ENCODE peak calls at places on chromosomes 1 and 21, in seven cellular contexts. K is IMR-90, P is trophoblast cell, U is neuronal stem cell, F is H1, N is mesenchymal stem cell, A is H9. T is an unnamed sample.
A peak's percentile ranks its signal among the peaks of the same experiment; 100 is the strongest.

GRCh38 chr1:94143809-94144176 is 22.8 kb upstream of the ABCA4 start:
- DNase-seq in K (no peak), P (no peak), U (no peak), F (no peak), N (no peak), A (no peak), T (no peak)

GRCh38 chr1:13950637-13951036 is 250.6 kb downstream of the PRDM2 start:
- DNase-seq in K (no peak), P (peak; percentile 11), U (no peak), F (peak; percentile 34), N (no peak), A (peak; percentile 74), T (peak; percentile 51)

GRCh38 chr1:45924736-45925135 is 121.3 kb downstream of the MAST2 start:
- DNase-seq in K (peak; percentile 50), P (peak; percentile 94), U (no peak), F (no peak), N (peak; percentile 45), A (no peak), T (peak; percentile 62)

GRCh38 chr1:43305926-43306687 is 5.3 kb downstream of the TIE1 start:
- DNase-seq in K (no peak), P (no peak), U (no peak), F (no peak), N (no peak), A (no peak), T (peak; percentile 37)

GRCh38 chr1:206834711-206835110 is 30.7 kb upstream of the IL20 start:
- DNase-seq in K (no peak), P (peak; percentile 41), U (no peak), F (no peak), N (no peak), A (no peak), T (peak; percentile 40)

GRCh38 chr1:14500041-14500440 is 98.4 kb upstream of the KAZN start:
- DNase-seq in K (no peak), P (no peak), U (no peak), F (no peak), N (no peak), A (no peak), T (no peak)

GRCh38 chr1:54850737-54851136 is 36.3 kb downstream of the DHCR24 start:
- DNase-seq in K (peak; percentile 99), P (peak; percentile 27), U (no peak), F (no peak), N (peak; percentile 94), A (no peak), T (no peak)

GRCh38 chr1:89844236-89844807 is 23.5 kb downstream of the LRRC8D start:
- DNase-seq in K (peak; percentile 55), P (no peak), U (no peak), F (no peak), N (peak; percentile 60), A (no peak), T (no peak)

GRCh38 chr21:17758703-17759102 is 60.5 kb downstream of the C21orf91 start:
- DNase-seq in K (no peak), P (peak; percentile 14), U (no peak), F (no peak), N (peak; percentile 76), A (no peak), T (no peak)

GRCh38 chr1:170765712-170766330 is 101.9 kb downstream of the PRRX1 start:
- DNase-seq in K (peak; percentile 64), P (peak; percentile 3), U (no peak), F (no peak), N (peak; percentile 23), A (no peak), T (peak; percentile 11)

GRCh38 chr1:51168266-51168845 is 66.3 kb downstream of the C1orf185 start:
- DNase-seq in K (peak; percentile 7), P (no peak), U (no peak), F (no peak), N (peak; percentile 15), A (no peak), T (no peak)

GRCh38 chr1:16367968-16368910 is 1.2 kb downstream of the SZRD1 start:
- DNase-seq in K (peak; percentile 60), P (peak; percentile 40), U (no peak), F (no peak), N (peak; percentile 58), A (no peak), T (peak; percentile 89)

GRCh38 chr1:206723500-206724472 is 39.1 kb downstream of the MAPKAPK2 start:
- DNase-seq in K (peak; percentile 86), P (peak; percentile 42), U (no peak), F (no peak), N (no peak), A (no peak), T (peak; percentile 81)

GRCh38 chr1:41330588-41331545 is 30.4 kb upstream of the FOXO6 start:
- DNase-seq in K (no peak), P (no peak), U (no peak), F (peak; percentile 43), N (peak; percentile 14), A (peak; percentile 89), T (peak; percentile 89)

DNA sequence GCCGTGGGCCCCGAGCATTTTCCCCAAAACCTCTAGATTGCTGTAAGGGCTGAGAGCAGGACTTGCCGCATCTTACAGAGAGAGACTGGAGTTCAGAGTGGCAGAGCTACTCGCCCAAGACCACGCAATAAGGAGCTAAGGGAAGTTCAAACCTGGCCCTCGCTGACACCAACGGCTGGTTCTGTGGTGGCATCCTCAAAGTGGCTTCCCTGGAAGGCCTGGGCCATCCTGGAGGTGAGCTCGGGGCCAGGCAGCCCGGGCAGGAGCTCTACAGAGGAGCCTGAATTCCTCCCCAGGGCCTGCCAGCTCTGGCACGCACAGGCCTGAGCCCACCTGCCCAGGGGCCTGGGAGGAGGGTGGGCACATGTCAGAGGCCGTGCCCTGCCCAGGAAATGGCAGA is 68.7 kb downstream of the MEGF6 start:
- DNase-seq in K (no peak), P (no peak), U (no peak), F (no peak), N (no peak), A (no peak), T (no peak)
- H3K9ac ChIP-seq in K (peak overlapping the region; percentile 53), P (no peak overlapping the region), U (peak overlapping the region; percentile 30), F (no peak overlapping the region), N (peak overlapping the region; percentile 43), A (no peak overlapping the region), T (peak overlapping the region; percentile 27)

DNA sequence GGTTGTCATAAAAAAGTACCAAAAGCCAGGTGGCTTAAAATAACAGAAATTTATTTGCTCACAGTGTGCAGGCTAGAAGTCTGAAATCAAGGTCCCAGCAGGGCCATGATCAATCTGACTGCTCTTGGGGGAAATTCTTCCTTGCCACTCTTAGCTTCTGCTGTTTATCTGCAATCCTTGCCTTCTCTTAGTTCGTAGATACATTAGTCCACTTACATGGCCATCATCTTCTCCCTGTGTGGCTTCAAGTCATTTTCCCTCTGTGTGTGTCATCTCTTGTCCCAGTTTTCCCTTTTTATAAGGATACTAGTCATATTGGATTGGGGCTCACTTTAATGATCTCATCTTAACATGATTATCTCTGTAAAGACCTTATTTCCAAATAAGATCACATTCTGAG is 124.0 kb upstream of the NCAM2 start:
- DNase-seq in K (no peak), P (no peak), U (no peak), F (no peak), N (no peak), A (no peak), T (no peak)
- H2BK120ac ChIP-seq in K (no peak overlapping the region), P (no peak overlapping the region), U (no peak overlapping the region), F (no peak overlapping the region), N (no peak overlapping the region), A (no peak overlapping the region), T (no peak overlapping the region)

GRCh38 chr21:44603911-44604310 is 3.5 kb downstream of the KRTAP10-7 start:
- DNase-seq in K (no peak), P (no peak), U (no peak), F (no peak), N (no peak), A (no peak), T (no peak)

GRCh38 chr21:44609193-44609592 is 2.7 kb upstream of the KRTAP10-8 start:
- DNase-seq in K (no peak), P (no peak), U (no peak), F (no peak), N (no peak), A (no peak), T (no peak)

GRCh38 chr21:44602474-44602871 is 2.1 kb downstream of the KRTAP10-7 start:
- DNase-seq in K (no peak), P (no peak), U (no peak), F (no peak), N (no peak), A (no peak), T (no peak)

GRCh38 chr21:44603109-44603875 is 2.9 kb downstream of the KRTAP10-7 start:
- DNase-seq in K (no peak), P (no peak), U (no peak), F (no peak), N (no peak), A (no peak), T (no peak)

DNA sequence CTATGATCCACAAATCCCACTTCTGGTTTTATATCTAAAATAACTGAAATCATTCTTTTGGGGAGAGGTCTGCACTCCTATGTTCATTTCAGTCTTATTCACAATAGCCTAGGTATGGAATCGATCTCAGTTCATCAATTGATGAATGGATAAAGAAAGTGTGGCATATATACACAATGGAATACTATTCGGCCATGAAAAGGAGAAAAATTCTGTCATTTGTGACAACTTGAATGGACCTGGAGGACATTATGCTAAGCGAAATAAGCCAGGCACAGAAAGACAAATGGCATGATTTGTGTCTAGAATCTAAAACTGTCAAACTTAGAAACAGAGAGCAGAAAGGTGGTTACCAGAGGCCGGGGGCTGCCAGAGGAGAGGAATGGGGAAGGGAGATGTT is 5.4 kb upstream of the KRTAP10-8 start:
- DNase-seq in K (no peak), P (no peak), U (no peak), F (no peak), N (no peak), A (no peak), T (no peak)
- H3K9ac ChIP-seq in K (no peak overlapping the region), P (no peak overlapping the region), U (no peak overlapping the region), F (no peak overlapping the region), N (no peak overlapping the region), A (no peak overlapping the region), T (no peak overlapping the region)

GRCh38 chr1:221344693-221345092 is 397.2 kb downstream of the DUSP10 start:
- DNase-seq in K (peak; percentile 56), P (no peak), U (no peak), F (no peak), N (peak; percentile 65), A (no peak), T (no peak)

GRCh38 chr1:221347706-221348105 is 394.2 kb downstream of the DUSP10 start:
- DNase-seq in K (no peak), P (peak; percentile 5), U (no peak), F (no peak), N (no peak), A (no peak), T (no peak)

GRCh38 chr1:221350091-221350490 is 391.8 kb downstream of the DUSP10 start:
- DNase-seq in K (no peak), P (no peak), U (no peak), F (no peak), N (no peak), A (no peak), T (no peak)
- H2BK120ac ChIP-seq in K (no peak overlapping the region), P (no peak overlapping the region), U (no peak overlapping the region), F (no peak overlapping the region), N (no peak overlapping the region), A (no peak overlapping the region), T (no peak overlapping the region)

GRCh38 chr1:64801851-64802523 is 57.1 kb downstream of the RAVER2 start:
- DNase-seq in K (no peak), P (no peak), U (no peak), F (no peak), N (no peak), A (no peak), T (no peak)
- H3K9ac ChIP-seq in K (no peak overlapping the region), P (no peak overlapping the region), U (no peak overlapping the region), F (no peak overlapping the region), N (no peak overlapping the region), A (no peak overlapping the region), T (no peak overlapping the region)